ENCODE peak calls at places on chromosomes 4 and X, in four cellular contexts. G is pancreas; W is stimulated activated CD4-positive, alpha-beta T cell treated with anti-CD3 and anti-CD28 coated beads, TNF-alpha, amount 100 ng/mL, for 4 hours; Z is germinal center. F is an unnamed sample.

GRCh38 chr4:175906397-175906796 is 94.3 kb upstream of the GPM6A start:
- DNase-seq in G (no peak), W (no peak), Z (no peak), F (no peak)

GRCh38 chrX:104566921-104567501 is 1.0 kb downstream of the IL1RAPL2 start:
- DNase-seq in G (no peak), W (no peak), Z (no peak), F (no peak)

GRCh38 chr4:168639914-168640313 is 143.1 kb downstream of the PALLD start:
- DNase-seq in G (no peak), W (no peak), Z (no peak), F (no peak)

GRCh38 chr4:96407651-96408342 is 567.9 kb downstream of the PDHA2 start:
- DNase-seq in G (no peak), W (no peak), Z (no peak), F (peak)

GRCh38 chr4:140641789-140642439 is 73.2 kb upstream of the UCP1 start:
- DNase-seq in G (no peak), W (no peak), Z (no peak), F (no peak)

GRCh38 chrX:15737957-15738685 is at the start of gene CA5B:
- DNase-seq in G (peak), W (peak), Z (peak), F (peak)

GRCh38 chr4:111991797-111992196 is 153.5 kb upstream of the FAM241A start:
- DNase-seq in G (no peak), W (no peak), Z (no peak), F (no peak)

GRCh38 chr4:129350800-129351199 is 254.8 kb downstream of the C4orf33 start:
- DNase-seq in G (no peak), W (no peak), Z (no peak), F (no peak)

GRCh38 chr4:172045981-172046380 is 232.8 kb downstream of the GALNTL6 start:
- DNase-seq in G (no peak), W (no peak), Z (no peak), F (no peak)

GRCh38 chrX:131544218-131544617 is 344 bp downstream of the OR13H1 start:
- DNase-seq in G (no peak), W (no peak), Z (no peak), F (no peak)

GRCh38 chr4:153383131-153383530 is 38.6 kb downstream of the MND1 start:
- DNase-seq in G (no peak), W (no peak), Z (no peak), F (no peak)

GRCh38 chr4:123671633-123672404 is 275.2 kb downstream of the SPRY1 start:
- DNase-seq in G (no peak), W (no peak), Z (no peak), F (no peak)

GRCh38 chr4:28558871-28559270 is 1698.2 kb downstream of the STIM2 start:
- DNase-seq in G (no peak), W (no peak), Z (no peak), F (no peak)